ENCODE peak calls at places on chromosomes 13 and 19, in ten cellular contexts. O is lung; E is hippocampal formation; B is Peyer's patch; H is T-helper 1 cell; V is EL; W is lower leg skin; N is tibial artery; J is AML-193; Q is CD8-positive, alpha-beta memory T cell. I is an unnamed sample.

GRCh38 chr13:48853381-48854102 is 122.2 kb upstream of the FNDC3A start:
- DNase-seq in O (no peak), E (no peak), B (no peak), H (no peak), V (no peak), W (no peak), N (no peak), J (no peak), Q (no peak), I (no peak)

GRCh38 chr13:37595162-37595561 is 3.4 kb downstream of the POSTN start:
- DNase-seq in O (no peak), E (no peak), B (no peak), H (no peak), V (peak; percentile 12), W (no peak), N (no peak), J (no peak), Q (no peak), I (no peak)

GRCh38 chr13:67228909-67229308 is 1.2 kb downstream of the PCDH9 start:
- DNase-seq in O (no peak), E (no peak), B (no peak), H (no peak), V (peak; percentile 11), W (no peak), N (no peak), J (no peak), Q (no peak), I (no peak)

GRCh38 chr19:29860492-29860891 is 48.7 kb downstream of the CCNE1 start:
- DNase-seq in O (no peak), E (no peak), B (no peak), H (no peak), V (no peak), W (no peak), N (no peak), J (no peak), Q (no peak), I (no peak)

GRCh38 chr13:81540777-81541176 is 1199.9 kb upstream of the SPRY2 start:
- DNase-seq in O (no peak), E (no peak), B (no peak), H (no peak), V (no peak), W (no peak), N (no peak), J (peak; percentile 9), Q (no peak), I (no peak)

GRCh38 chr19:18946918-18947317 is 5.9 kb upstream of the HOMER3 start:
- DNase-seq in O (no peak), E (no peak), B (peak; percentile 66), H (no peak), V (no peak), W (no peak), N (no peak), J (no peak), Q (no peak), I (no peak)

GRCh38 chr13:21637296-21637695 is 33.3 kb upstream of the MICU2 start:
- DNase-seq in O (peak; percentile 89), E (no peak), B (peak; percentile 89), H (no peak), V (peak; percentile 53), W (no peak), N (no peak), J (no peak), Q (no peak), I (no peak)

GRCh38 chr19:11736696-11737095 is 2.0 kb downstream of the ZNF823 start:
- DNase-seq in O (peak; percentile 28), E (no peak), B (peak; percentile 50), H (no peak), V (peak; percentile 85), W (no peak), N (no peak), J (peak; percentile 24), Q (no peak), I (no peak)

GRCh38 chr13:90055121-90055520 is 1292.4 kb upstream of the MIR17HG start:
- DNase-seq in O (no peak), E (no peak), B (no peak), H (no peak), V (no peak), W (no peak), N (no peak), J (no peak), Q (no peak), I (no peak)

GRCh38 chr19:38850976-38851621 is 1.3 kb upstream of the HNRNPL start:
- DNase-seq in O (peak; percentile 57), E (peak; percentile 58), B (peak; percentile 68), H (no peak), V (no peak), W (peak; percentile 91), N (peak; percentile 75), J (no peak), Q (peak; percentile 63), I (no peak)

GRCh38 chr13:21825801-21826200 is 154.9 kb downstream of the FGF9 start:
- DNase-seq in O (no peak), E (no peak), B (no peak), H (no peak), V (no peak), W (no peak), N (no peak), J (no peak), Q (no peak), I (no peak)

GRCh38 chr19:17457621-17458020 is 3.1 kb downstream of the NXNL1 start:
- DNase-seq in O (no peak), E (no peak), B (no peak), H (no peak), V (no peak), W (no peak), N (no peak), J (no peak), Q (no peak), I (no peak)

GRCh38 chr19:45104658-45105384 is 11.8 kb downstream of the PPP1R37 start:
- DNase-seq in O (no peak), E (no peak), B (peak; percentile 61), H (no peak), V (no peak), W (no peak), N (no peak), J (no peak), Q (no peak), I (no peak)

GRCh38 chr19:15331419-15332310 is 674 bp downstream of the BRD4 start:
- DNase-seq in O (peak; percentile 42), E (peak; percentile 51), B (peak; percentile 76), H (peak; percentile 56), V (peak; percentile 55), W (peak; percentile 90), N (peak; percentile 74), J (peak; percentile 15), Q (peak; percentile 71), I (no peak)

GRCh38 chr13:75365724-75366173 is 116.2 kb downstream of the TBC1D4 start:
- DNase-seq in O (no peak), E (no peak), B (no peak), H (no peak), V (peak; percentile 89), W (no peak), N (no peak), J (no peak), Q (no peak), I (no peak)

GRCh38 chr13:57612568-57612967 is 19.0 kb upstream of the PCDH17 start:
- DNase-seq in O (no peak), E (no peak), B (no peak), H (no peak), V (no peak), W (no peak), N (no peak), J (no peak), Q (no peak), I (no peak)

GRCh38 chr19:17807731-17808316 is 12.9 kb downstream of the B3GNT3 start:
- DNase-seq in O (no peak), E (no peak), B (no peak), H (no peak), V (no peak), W (no peak), N (no peak), J (no peak), Q (peak; percentile 50), I (no peak)

GRCh38 chr13:52345048-52345447 is 60.9 kb downstream of the THSD1 start:
- DNase-seq in O (no peak), E (no peak), B (no peak), H (no peak), V (peak; percentile 15), W (no peak), N (no peak), J (no peak), Q (no peak), I (no peak)

GRCh38 chr13:110690516-110690915 is 15.4 kb downstream of the CARS2 start:
- DNase-seq in O (no peak), E (no peak), B (no peak), H (no peak), V (no peak), W (peak; percentile 65), N (no peak), J (no peak), Q (no peak), I (no peak)

GRCh38 chr13:71661921-71662320 is 205.1 kb downstream of the DACH1 start:
- DNase-seq in O (no peak), E (no peak), B (no peak), H (no peak), V (no peak), W (no peak), N (no peak), J (no peak), Q (no peak), I (peak; percentile 56)

GRCh38 chr13:29566864-29567263 is 28.6 kb downstream of the SLC7A1 start:
- DNase-seq in O (no peak), E (no peak), B (no peak), H (no peak), V (no peak), W (no peak), N (no peak), J (no peak), Q (no peak), I (no peak)

GRCh38 chr19:4053423-4054324 is 13.0 kb downstream of the ZBTB7A start:
- DNase-seq in O (no peak), E (no peak), B (peak; percentile 67), H (no peak), V (no peak), W (peak; percentile 81), N (no peak), J (no peak), Q (no peak), I (no peak)

GRCh38 chr19:18437481-18438330 is at the start of gene ISYNA1:
- DNase-seq in O (no peak), E (no peak), B (peak; percentile 86), H (no peak), V (peak; percentile 59), W (peak; percentile 93), N (no peak), J (no peak), Q (no peak), I (no peak)

GRCh38 chr19:42316223-42317211 is 3.4 kb downstream of the TMEM145 start:
- DNase-seq in O (peak; percentile 44), E (no peak), B (peak; percentile 66), H (no peak), V (peak; percentile 80), W (no peak), N (no peak), J (no peak), Q (no peak), I (no peak)

GRCh38 chr13:51645154-51645650 is 60.9 kb downstream of the WDFY2 start:
- DNase-seq in O (no peak), E (no peak), B (no peak), H (peak; percentile 34), V (peak; percentile 36), W (no peak), N (no peak), J (peak; percentile 98), Q (peak; percentile 77), I (no peak)

GRCh38 chr13:74128171-74128767 is 5.9 kb downstream of the KLF12 start:
- DNase-seq in O (no peak), E (no peak), B (no peak), H (no peak), V (peak; percentile 86), W (no peak), N (no peak), J (no peak), Q (no peak), I (no peak)

GRCh38 chr19:41821003-41821735 is 23.3 kb downstream of the LYPD4 start:
- DNase-seq in O (peak; percentile 51), E (no peak), B (peak; percentile 61), H (peak; percentile 27), V (peak; percentile 27), W (no peak), N (no peak), J (peak; percentile 66), Q (peak; percentile 56), I (no peak)

GRCh38 chr19:47152632-47153031 is 22.0 kb downstream of the SAE1 start:
- DNase-seq in O (no peak), E (no peak), B (no peak), H (no peak), V (no peak), W (no peak), N (no peak), J (no peak), Q (no peak), I (no peak)

I was measured in HFF-Myc.